ENCODE peak calls at places on chromosomes 1 and 21, in six cellular contexts. Q is IMR-90, K is breast epithelium, E is stomach, V is HCT116, T is Peyer's patch. F is an unnamed sample.

GRCh38 chr1:161934278-161934608 is 89.4 kb downstream of the OLFML2B start:
- DNase-seq in Q (no peak), K (no peak), E (no peak), V (no peak), T (no peak), F (no peak)

GRCh38 chr1:38101037-38101782 is 54.6 kb upstream of the POU3F1 start:
- DNase-seq in Q (no peak), K (no peak), E (no peak), V (no peak), T (no peak), F (peak; percentile 24)

GRCh38 chr1:30904191-30904961 is 4.2 kb downstream of the SDC3 start:
- DNase-seq in Q (no peak), K (no peak), E (no peak), V (no peak), T (no peak), F (peak; percentile 18)

GRCh38 chr1:98914547-98914946 is 90.1 kb downstream of the PLPPR5 start:
- DNase-seq in Q (peak; percentile 21), K (no peak), E (no peak), V (no peak), T (no peak), F (no peak)

GRCh38 chr1:156652131-156652991 is 10.4 kb downstream of the BCAN start:
- DNase-seq in Q (peak; percentile 43), K (no peak), E (no peak), V (no peak), T (no peak), F (no peak)

GRCh38 chr1:115685029-115685705 is 43.4 kb downstream of the VANGL1 start:
- DNase-seq in Q (no peak), K (no peak), E (no peak), V (no peak), T (no peak), F (no peak)

GRCh38 chr1:4601986-4602385 is 52.4 kb upstream of the AJAP1 start:
- DNase-seq in Q (no peak), K (peak; percentile 24), E (peak; percentile 17), V (no peak), T (no peak), F (no peak)

GRCh38 chr1:181632492-181632891 is 149.2 kb downstream of the CACNA1E start:
- DNase-seq in Q (no peak), K (no peak), E (no peak), V (no peak), T (no peak), F (no peak)

GRCh38 chr1:24275510-24275909 is 43.6 kb upstream of the GRHL3 start:
- DNase-seq in Q (peak; percentile 42), K (no peak), E (no peak), V (no peak), T (no peak), F (no peak)

GRCh38 chr21:33026878-33027400 is 1.2 kb downstream of the OLIG2 start:
- DNase-seq in Q (peak; percentile 12), K (no peak), E (no peak), V (no peak), T (no peak), F (no peak)

GRCh38 chr1:20485527-20486456 is at the start of gene CAMK2N1:
- DNase-seq in Q (peak; percentile 67), K (peak; percentile 73), E (peak; percentile 64), V (no peak), T (peak; percentile 88), F (peak; percentile 80)

GRCh38 chr1:216616425-216616824 is 106.8 kb downstream of the ESRRG start:
- DNase-seq in Q (no peak), K (no peak), E (no peak), V (no peak), T (no peak), F (no peak)

GRCh38 chr1:182587666-182588438 is 1.2 kb downstream of the RNASEL start:
- DNase-seq in Q (no peak), K (no peak), E (no peak), V (no peak), T (no peak), F (no peak)

GRCh38 chr1:79186260-79186659 is 179.7 kb upstream of the ADGRL4 start:
- DNase-seq in Q (no peak), K (no peak), E (no peak), V (no peak), T (no peak), F (no peak)

GRCh38 chr1:24735619-24736375 is 9.4 kb upstream of the CLIC4 start:
- DNase-seq in Q (peak; percentile 52), K (no peak), E (no peak), V (no peak), T (no peak), F (peak; percentile 50)

GRCh38 chr1:40806724-40807675 is 23.4 kb downstream of the KCNQ4 start:
- DNase-seq in Q (no peak), K (no peak), E (no peak), V (no peak), T (no peak), F (no peak)

GRCh38 chr21:18986197-18986596 is 582.6 kb upstream of the TMPRSS15 start:
- DNase-seq in Q (no peak), K (no peak), E (no peak), V (no peak), T (no peak), F (no peak)

GRCh38 chr21:14318598-14318997 is 64.3 kb downstream of the HSPA13 start:
- DNase-seq in Q (no peak), K (no peak), E (no peak), V (no peak), T (no peak), F (no peak)

GRCh38 chr1:153612111-153612754 is 704 bp downstream of the S100A16 start:
- DNase-seq in Q (no peak), K (no peak), E (no peak), V (no peak), T (no peak), F (no peak)

GRCh38 chr1:229046251-229046853 is 224.6 kb upstream of the RAB4A start:
- DNase-seq in Q (no peak), K (no peak), E (no peak), V (no peak), T (no peak), F (no peak)

GRCh38 chr21:45385549-45386050 is 19.4 kb upstream of the COL18A1 start:
- DNase-seq in Q (no peak), K (no peak), E (no peak), V (no peak), T (no peak), F (peak; percentile 6)

GRCh38 chr21:35050348-35051286 is 1.5 kb upstream of the RUNX1 start:
- DNase-seq in Q (peak; percentile 70), K (no peak), E (no peak), V (no peak), T (no peak), F (no peak)

GRCh38 chr1:8422439-8423133 is 104.7 kb downstream of the SLC45A1 start:
- DNase-seq in Q (peak; percentile 30), K (no peak), E (no peak), V (no peak), T (peak; percentile 57), F (no peak)

GRCh38 chr1:163401211-163401610 is 79.5 kb downstream of the NUF2 start:
- DNase-seq in Q (no peak), K (no peak), E (no peak), V (no peak), T (no peak), F (peak; percentile 26)

GRCh38 chr1:234638832-234639799 is 29.1 kb upstream of the IRF2BP2 start:
- DNase-seq in Q (peak; percentile 33), K (no peak), E (no peak), V (no peak), T (peak; percentile 80), F (no peak)

GRCh38 chr1:109877320-109877771 is 33.3 kb upstream of the CSF1 start:
- DNase-seq in Q (peak; percentile 94), K (peak; percentile 57), E (peak; percentile 45), V (no peak), T (peak; percentile 66), F (peak; percentile 42)

GRCh38 chr1:81703352-81703735 is 97.4 kb upstream of the ADGRL2 start:
- DNase-seq in Q (peak; percentile 79), K (no peak), E (no peak), V (no peak), T (no peak), F (no peak)

GRCh38 chr1:208235983-208236761 is 8.0 kb downstream of the PLXNA2 start:
- DNase-seq in Q (peak; percentile 71), K (no peak), E (peak; percentile 48), V (no peak), T (peak; percentile 79), F (no peak)

GRCh38 chr1:207495816-207496792 is at the start of gene CR1:
- DNase-seq in Q (no peak), K (no peak), E (peak; percentile 31), V (no peak), T (peak; percentile 76), F (no peak)

GRCh38 chr21:42684109-42684916 is 30.9 kb downstream of the PDE9A start:
- DNase-seq in Q (no peak), K (no peak), E (no peak), V (no peak), T (peak; percentile 58), F (no peak)

GRCh38 chr21:44711327-44712202 is at the start of gene TSPEAR:
- DNase-seq in Q (no peak), K (peak; percentile 50), E (no peak), V (no peak), T (peak; percentile 44), F (peak; percentile 6)

GRCh38 chr1:21742578-21742977 is 40.4 kb downstream of the USP48 start:
- DNase-seq in Q (peak; percentile 46), K (no peak), E (no peak), V (no peak), T (no peak), F (no peak)

GRCh38 chr1:145849356-145850165 is 4.1 kb downstream of the NUDT17 start:
- DNase-seq in Q (peak; percentile 66), K (no peak), E (no peak), V (no peak), T (no peak), F (peak; percentile 40)

GRCh38 chr1:203227684-203228083 is 1.8 kb downstream of the CHIT1 start:
- DNase-seq in Q (no peak), K (no peak), E (no peak), V (no peak), T (no peak), F (no peak)
- H3K27ac ChIP-seq in Q (no peak overlapping the region), K (no peak overlapping the region), E (no peak overlapping the region), V (no peak overlapping the region), T (no peak overlapping the region), F (no peak overlapping the region)

DNA sequence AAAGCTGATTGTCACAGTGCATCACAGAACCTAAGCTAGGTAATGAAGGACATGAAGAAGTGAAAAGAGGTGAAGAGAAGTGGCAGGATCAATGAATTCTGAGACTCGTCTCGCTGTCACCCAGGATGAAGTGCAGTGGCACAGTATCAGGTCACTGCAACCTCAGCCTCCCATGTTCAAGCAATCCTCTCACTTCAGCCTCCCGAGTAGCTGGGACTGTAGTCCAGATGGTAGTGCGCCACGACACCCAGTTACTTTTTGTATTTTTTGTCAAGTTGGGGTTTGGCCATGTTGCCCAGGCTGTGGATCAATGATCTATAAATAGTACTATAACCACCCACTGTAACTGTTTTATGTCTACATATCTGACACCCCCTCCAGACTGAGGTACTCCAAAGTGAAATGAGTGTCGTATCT is 33.1 kb downstream of the PTP4A2 start:
- DNase-seq in Q (no peak), K (no peak), E (no peak), V (no peak), T (no peak), F (no peak)
- TF ChIP-seq POLR2A in Q (no peak), K (no peak), E (no peak), V (no peak), T (no peak), F (no peak)

GRCh38 chr1:77961392-77961791 is 17.5 kb downstream of the FUBP1 start:
- DNase-seq in Q (no peak), K (no peak), E (no peak), V (no peak), T (no peak), F (no peak)
- H3K36me3 ChIP-seq in Q (peaks cover 64% of the 10 kb centered on the region), K (peaks cover 34% of the 10 kb centered on the region), E (peaks cover 98% of the 10 kb centered on the region), V (peaks cover 83% of the 10 kb centered on the region), T (no peaks in the 10 kb centered on the region), F (no peaks in the 10 kb centered on the region)

GRCh38 chr1:157700711-157701110 is at the start of gene FCRL3:
- DNase-seq in Q (no peak), K (no peak), E (no peak), V (no peak), T (no peak), F (no peak)
- H3K27ac ChIP-seq in Q (no peak within 1 kb of the TSS), K (no peak within 1 kb of the TSS), E (no peak within 1 kb of the TSS), V (no peak within 1 kb of the TSS), T (no peak within 1 kb of the TSS), F (no peak within 1 kb of the TSS)